ENCODE peak calls at places on chromosomes 6 and 20, in five cellular contexts. P, C, B, R and T are unnamed samples.

GRCh38 chr20:62937353-62938104 is 418 bp upstream of the GID8 start:
- DNase-seq in P (peak; percentile 98), C (peak; percentile 97), B (peak; percentile 98), R (peak; percentile 95), T (peak; percentile 88)

GRCh38 chr6:144595266-144595665 is 310.1 kb downstream of the UTRN start:
- DNase-seq in P (peak; percentile 13), C (no peak), B (no peak), R (no peak), T (no peak)

GRCh38 chr6:89252902-89253301 is 35.7 kb upstream of the GABRR1 start:
- DNase-seq in P (no peak), C (no peak), B (no peak), R (no peak), T (no peak)

GRCh38 chr6:168774381-168774780 is 333.4 kb downstream of the SMOC2 start:
- DNase-seq in P (peak; percentile 22), C (no peak), B (no peak), R (no peak), T (no peak)

GRCh38 chr6:145155411-145155810 is 579.9 kb downstream of the EPM2A start:
- DNase-seq in P (no peak), C (no peak), B (no peak), R (no peak), T (no peak)

GRCh38 chr6:170135821-170136471 is 154.9 kb downstream of the DLL1 start:
- DNase-seq in P (no peak), C (no peak), B (peak; percentile 33), R (no peak), T (no peak)

GRCh38 chr6:136762022-136762975 is 30.0 kb downstream of the MAP3K5 start:
- DNase-seq in P (no peak), C (no peak), B (no peak), R (no peak), T (no peak)

GRCh38 chr6:13331516-13332348 is 3.4 kb upstream of the TBC1D7 start:
- DNase-seq in P (peak; percentile 56), C (peak; percentile 16), B (peak; percentile 43), R (no peak), T (no peak)

GRCh38 chr6:106844930-106845329 is 129.6 kb downstream of the CD24 start:
- DNase-seq in P (no peak), C (no peak), B (no peak), R (no peak), T (no peak)

GRCh38 chr6:119484598-119484997 is 135.0 kb upstream of the MAN1A1 start:
- DNase-seq in P (peak; percentile 78), C (peak; percentile 51), B (no peak), R (no peak), T (no peak)

GRCh38 chr6:91437295-91437694 is 850.4 kb upstream of the MAP3K7 start:
- DNase-seq in P (no peak), C (no peak), B (no peak), R (no peak), T (no peak)

GRCh38 chr6:158474961-158475343 is 84.9 kb upstream of the TMEM181 start:
- DNase-seq in P (peak; percentile 19), C (no peak), B (no peak), R (no peak), T (no peak)

GRCh38 chr6:35796236-35796635 is 887 bp downstream of the CLPS start:
- DNase-seq in P (no peak), C (no peak), B (no peak), R (no peak), T (no peak)

GRCh38 chr20:60999256-60999655 is 252.8 kb upstream of the CDH4 start:
- DNase-seq in P (no peak), C (no peak), B (no peak), R (no peak), T (no peak)

GRCh38 chr20:9740486-9740885 is 98.4 kb downstream of the PAK5 start:
- DNase-seq in P (no peak), C (no peak), B (no peak), R (no peak), T (no peak)

GRCh38 chr20:54668271-54669053 is 193.1 kb downstream of the DOK5 start:
- DNase-seq in P (peak; percentile 39), C (no peak), B (peak; percentile 77), R (peak; percentile 16), T (peak; percentile 17)

GRCh38 chr6:166333172-166333995 is 9.0 kb downstream of the SFT2D1 start:
- DNase-seq in P (no peak), C (no peak), B (no peak), R (no peak), T (peak; percentile 56)

GRCh38 chr6:2522521-2522920 is 228.2 kb downstream of the MYLK4 start:
- DNase-seq in P (peak; percentile 44), C (no peak), B (no peak), R (no peak), T (no peak)

GRCh38 chr20:64006902-64007301 is 26.0 kb downstream of the PRPF6 start:
- DNase-seq in P (no peak), C (no peak), B (no peak), R (no peak), T (no peak)

GRCh38 chr20:5397418-5397817 is 80.7 kb upstream of the PROKR2 start:
- DNase-seq in P (no peak), C (no peak), B (no peak), R (no peak), T (no peak)

GRCh38 chr6:15399651-15400470 is 154.0 kb downstream of the JARID2 start:
- DNase-seq in P (peak; percentile 91), C (peak; percentile 76), B (peak; percentile 69), R (no peak), T (no peak)

GRCh38 chr6:304833-305370 is 12.6 kb downstream of the DUSP22 start:
- DNase-seq in P (no peak), C (no peak), B (no peak), R (no peak), T (no peak)

GRCh38 chr20:32333988-32334885 is 23.9 kb upstream of the ASXL1 start:
- DNase-seq in P (peak; percentile 78), C (no peak), B (no peak), R (peak; percentile 50), T (no peak)

GRCh38 chr20:5072756-5073153 is 47.0 kb downstream of the PCNA start:
- DNase-seq in P (no peak), C (no peak), B (no peak), R (no peak), T (no peak)

GRCh38 chr6:137723273-137724017 is 143.6 kb upstream of the TNFAIP3 start:
- DNase-seq in P (no peak), C (no peak), B (no peak), R (no peak), T (no peak)

GRCh38 chr20:50464725-50465650 is 45.2 kb upstream of the PTPN1 start:
- DNase-seq in P (no peak), C (no peak), B (peak; percentile 52), R (no peak), T (no peak)

GRCh38 chr6:157339432-157339831 is 16.1 kb upstream of the TMEM242 start:
- DNase-seq in P (no peak), C (no peak), B (no peak), R (no peak), T (no peak)

GRCh38 chr6:5529733-5530132 is 268.4 kb downstream of the FARS2 start:
- DNase-seq in P (peak; percentile 10), C (no peak), B (no peak), R (no peak), T (no peak)

GRCh38 chr6:26017567-26017966 is 55.0 kb downstream of the TRIM38 start:
- DNase-seq in P (peak; percentile 87), C (peak; percentile 71), B (peak; percentile 77), R (peak; percentile 86), T (no peak)

GRCh38 chr6:16718301-16718700 is 43.0 kb downstream of the ATXN1 start:
- DNase-seq in P (no peak), C (no peak), B (no peak), R (no peak), T (no peak)

GRCh38 chr20:9550283-9550682 is 35.9 kb downstream of the LAMP5 start:
- DNase-seq in P (no peak), C (no peak), B (no peak), R (no peak), T (no peak)

GRCh38 chr20:18727032-18727508 is 86.5 kb upstream of the SCP2D1 start:
- DNase-seq in P (no peak), C (no peak), B (no peak), R (no peak), T (no peak)

GRCh38 chr6:42911171-42912021 is 4.5 kb upstream of the PTCRA start:
- DNase-seq in P (no peak), C (no peak), B (peak; percentile 92), R (no peak), T (no peak)

GRCh38 chr6:6221829-6222535 is 98.5 kb downstream of the F13A1 start:
- DNase-seq in P (no peak), C (no peak), B (peak; percentile 89), R (no peak), T (no peak)

GRCh38 chr6:68975064-68975463 is 340.0 kb downstream of the ADGRB3 start:
- DNase-seq in P (peak; percentile 5), C (no peak), B (peak; percentile 74), R (no peak), T (no peak)

GRCh38 chr6:168035661-168036616 is 38.5 kb downstream of the KIF25 start:
- DNase-seq in P (peak; percentile 48), C (no peak), B (no peak), R (no peak), T (no peak)